ENCODE peak calls at places on chromosome 21, in six cellular contexts. One of them, this sample, is unnamed.

GRCh38 chr21:19507682-19508260 is 1104.2 kb upstream of the TMPRSS15 start:
- DNase-seq in GM23338: peak; percentile 65
- DNase-seq in GM12892: no peak
- DNase-seq in spleen: no peak
- DNase-seq in Panc1: no peak
- DNase-seq in breast epithelium: no peak
- DNase-seq in this sample: no peak

GRCh38 chr21:25283720-25284119 is 323.6 kb downstream of the MRPL39 start:
- DNase-seq in GM23338: peak; percentile 84
- DNase-seq in GM12892: no peak
- DNase-seq in Panc1: no peak
- DNase-seq in spleen: no peak
- DNase-seq in breast epithelium: no peak
- DNase-seq in this sample: no peak

GRCh38 chr21:26554365-26554764 is 18.7 kb downstream of the CYYR1 start:
- DNase-seq in breast epithelium: no peak
- DNase-seq in Panc1: no peak
- DNase-seq in spleen: no peak
- DNase-seq in GM23338: no peak
- DNase-seq in GM12892: no peak
- DNase-seq in this sample: no peak

GRCh38 chr21:22260274-22260673 is 1262.1 kb downstream of the NCAM2 start:
- DNase-seq in GM23338: no peak
- DNase-seq in GM12892: no peak
- DNase-seq in Panc1: no peak
- DNase-seq in breast epithelium: no peak
- DNase-seq in spleen: no peak
- DNase-seq in this sample: no peak

GRCh38 chr21:44539031-44539430 is 964 bp downstream of the KRTAP10-1 start:
- DNase-seq in Panc1: no peak
- DNase-seq in GM12892: no peak
- DNase-seq in breast epithelium: peak; percentile 25
- DNase-seq in spleen: peak; percentile 62
- DNase-seq in GM23338: no peak
- DNase-seq in this sample: no peak

GRCh38 chr21:44793269-44794030 is 8.2 kb downstream of the UBE2G2 start:
- DNase-seq in GM23338: peak; percentile 80
- DNase-seq in Panc1: no peak
- DNase-seq in GM12892: peak; percentile 74
- DNase-seq in breast epithelium: no peak
- DNase-seq in spleen: peak; percentile 90
- DNase-seq in this sample: peak; percentile 47

GRCh38 chr21:26167593-26167992 is 3.0 kb downstream of the APP start:
- DNase-seq in breast epithelium: no peak
- DNase-seq in Panc1: no peak
- DNase-seq in GM23338: peak; percentile 29
- DNase-seq in spleen: no peak
- DNase-seq in GM12892: no peak
- DNase-seq in this sample: no peak

GRCh38 chr21:38170283-38170682 is 86.5 kb upstream of the KCNJ15 start:
- DNase-seq in GM12892: no peak
- DNase-seq in breast epithelium: no peak
- DNase-seq in Panc1: no peak
- DNase-seq in GM23338: peak; percentile 68
- DNase-seq in spleen: no peak
- DNase-seq in this sample: no peak

GRCh38 chr21:38574895-38575294 is 76.6 kb upstream of the ERG start:
- DNase-seq in Panc1: no peak
- DNase-seq in GM12892: no peak
- DNase-seq in breast epithelium: no peak
- DNase-seq in GM23338: no peak
- DNase-seq in spleen: no peak
- DNase-seq in this sample: no peak

GRCh38 chr21:46185717-46186116 is 1.5 kb upstream of the SPATC1L start:
- DNase-seq in breast epithelium: no peak
- DNase-seq in spleen: no peak
- DNase-seq in GM23338: no peak
- DNase-seq in Panc1: no peak
- DNase-seq in GM12892: no peak
- DNase-seq in this sample: no peak

GRCh38 chr21:46182548-46183336 is 1.5 kb downstream of the SPATC1L start:
- DNase-seq in GM12892: no peak
- DNase-seq in breast epithelium: no peak
- DNase-seq in GM23338: peak; percentile 53
- DNase-seq in spleen: peak; percentile 83
- DNase-seq in Panc1: no peak
- DNase-seq in this sample: no peak

GRCh38 chr21:46183910-46184624 is at the start of gene SPATC1L:
- DNase-seq in breast epithelium: no peak
- DNase-seq in Panc1: no peak
- DNase-seq in spleen: peak; percentile 83
- DNase-seq in GM12892: no peak
- DNase-seq in GM23338: peak; percentile 76
- DNase-seq in this sample: peak; percentile 66

GRCh38 chr21:46187251-46187650 is 3.0 kb upstream of the SPATC1L start:
- DNase-seq in breast epithelium: no peak
- DNase-seq in GM23338: no peak
- DNase-seq in GM12892: no peak
- DNase-seq in Panc1: no peak
- DNase-seq in spleen: no peak
- DNase-seq in this sample: no peak

DNA sequence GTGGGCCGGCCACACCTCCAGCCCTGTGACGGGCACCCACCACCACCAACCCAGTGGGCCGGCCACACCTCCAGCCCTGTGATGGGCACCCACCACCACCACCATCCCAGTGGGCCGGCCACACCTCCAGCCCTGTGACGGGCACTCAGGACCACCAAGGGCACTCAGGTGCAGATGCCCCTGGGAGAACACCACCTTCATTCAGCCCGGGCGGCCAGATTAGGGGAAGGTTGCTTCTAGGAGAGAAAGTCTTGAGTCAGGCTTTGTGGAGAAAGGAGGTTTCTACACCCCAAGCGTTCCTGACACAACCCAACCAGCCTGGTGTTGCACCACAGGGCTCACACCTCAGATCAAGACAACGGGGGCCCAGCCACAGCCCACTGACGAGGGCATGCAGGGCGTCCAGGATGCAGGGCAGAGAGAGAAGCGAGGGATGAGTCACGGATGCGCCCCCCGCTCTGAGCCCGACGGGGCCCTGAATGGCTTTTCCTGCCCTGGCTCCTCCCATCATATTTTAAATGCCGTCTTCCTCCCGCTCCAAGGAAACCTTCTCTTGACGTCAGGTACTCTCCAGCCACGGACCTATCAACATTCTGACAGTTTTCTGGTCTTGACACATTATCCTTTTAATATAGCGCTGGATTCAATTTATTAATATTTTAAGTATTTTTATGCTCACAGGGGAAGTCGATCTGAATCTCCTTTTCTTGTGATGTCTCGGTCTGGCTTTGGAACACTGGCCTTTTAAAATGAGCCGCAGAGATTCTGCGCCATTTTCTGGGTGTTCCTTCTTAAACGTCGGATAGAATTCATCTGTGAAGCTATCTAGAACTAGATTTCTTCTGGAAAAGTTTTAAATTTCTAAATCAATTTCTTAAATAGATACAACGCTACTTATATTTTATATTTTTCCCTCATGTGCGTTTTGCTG is 631 bp upstream of the SPATC1L start:
- DNase-seq in GM23338: peak; percentile 90
- DNase-seq in Panc1: no peak
- DNase-seq in spleen: peak; percentile 94
- DNase-seq in breast epithelium: peak; percentile 86
- DNase-seq in GM12892: no peak
- DNase-seq in this sample: peak; percentile 81
- TF ChIP-seq POLR2AphosphoS5 in GM23338: peak; percentile 54
- TF ChIP-seq POLR2AphosphoS5 in Panc1: no peak
- TF ChIP-seq POLR2AphosphoS5 in spleen: peak; percentile 62
- TF ChIP-seq POLR2AphosphoS5 in breast epithelium: peak; percentile 53
- TF ChIP-seq POLR2AphosphoS5 in GM12892: no peak
- TF ChIP-seq POLR2AphosphoS5 in this sample: peak; percentile 15

GRCh38 chr21:33557447-33557846 is 14.6 kb downstream of the SON start:
- DNase-seq in GM12892: no peak
- DNase-seq in GM23338: no peak
- DNase-seq in spleen: no peak
- DNase-seq in breast epithelium: no peak
- DNase-seq in Panc1: no peak
- DNase-seq in this sample: no peak

GRCh38 chr21:33558777-33559421 is 16.1 kb downstream of the SON start:
- DNase-seq in Panc1: no peak
- DNase-seq in GM23338: no peak
- DNase-seq in GM12892: no peak
- DNase-seq in breast epithelium: no peak
- DNase-seq in spleen: no peak
- DNase-seq in this sample: no peak

GRCh38 chr21:33560965-33561364 is 18.1 kb downstream of the SON start:
- DNase-seq in GM23338: no peak
- DNase-seq in breast epithelium: no peak
- DNase-seq in GM12892: no peak
- DNase-seq in Panc1: no peak
- DNase-seq in spleen: no peak
- DNase-seq in this sample: no peak

GRCh38 chr21:33561373-33561772 is 18.5 kb downstream of the SON start:
- DNase-seq in breast epithelium: no peak
- DNase-seq in Panc1: no peak
- DNase-seq in spleen: no peak
- DNase-seq in GM23338: no peak
- DNase-seq in GM12892: no peak
- DNase-seq in this sample: no peak

GRCh38 chr21:33559813-33560212 is 17.0 kb downstream of the SON start:
- DNase-seq in spleen: no peak
- DNase-seq in Panc1: no peak
- DNase-seq in GM12892: no peak
- DNase-seq in GM23338: no peak
- DNase-seq in breast epithelium: no peak
- DNase-seq in this sample: no peak
- TF ChIP-seq POLR2AphosphoS5 in spleen: no peak
- TF ChIP-seq POLR2AphosphoS5 in Panc1: no peak
- TF ChIP-seq POLR2AphosphoS5 in GM12892: no peak
- TF ChIP-seq POLR2AphosphoS5 in GM23338: no peak
- TF ChIP-seq POLR2AphosphoS5 in breast epithelium: no peak
- TF ChIP-seq POLR2AphosphoS5 in this sample: no peak

GRCh38 chr21:39869141-39869818 is 2.0 kb downstream of the PCP4 start:
- DNase-seq in breast epithelium: no peak
- DNase-seq in GM23338: no peak
- DNase-seq in Panc1: no peak
- DNase-seq in GM12892: no peak
- DNase-seq in spleen: no peak
- DNase-seq in this sample: no peak

GRCh38 chr21:39863111-39863510 is 4.1 kb upstream of the PCP4 start:
- DNase-seq in GM23338: no peak
- DNase-seq in spleen: no peak
- DNase-seq in breast epithelium: no peak
- DNase-seq in GM12892: no peak
- DNase-seq in Panc1: no peak
- DNase-seq in this sample: peak; percentile 13

GRCh38 chr21:39866093-39866492 is 1.1 kb upstream of the PCP4 start:
- DNase-seq in spleen: no peak
- DNase-seq in breast epithelium: no peak
- DNase-seq in GM12892: no peak
- DNase-seq in GM23338: no peak
- DNase-seq in Panc1: no peak
- DNase-seq in this sample: no peak

DNA sequence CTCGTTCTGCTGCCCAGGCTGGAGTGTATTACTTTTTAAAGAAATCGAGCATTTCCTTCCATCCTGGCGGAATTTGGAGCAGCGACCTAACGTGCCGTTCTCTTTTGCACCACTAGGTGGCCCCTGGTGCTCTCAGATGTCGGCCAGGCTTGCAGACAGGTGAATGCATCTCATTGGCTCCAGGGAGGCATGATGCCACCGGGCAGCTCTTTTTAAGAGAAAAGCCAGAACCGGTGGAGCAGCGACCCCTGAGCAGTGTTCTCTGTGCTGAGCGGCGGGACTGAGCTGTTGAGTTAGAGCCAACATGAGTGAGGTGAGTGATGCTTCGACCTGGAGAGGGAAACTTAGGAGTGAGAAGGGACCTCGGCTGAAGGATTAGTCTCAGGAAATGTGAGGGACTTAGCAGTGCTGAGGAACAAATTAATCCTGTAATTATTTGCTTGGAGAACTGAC is at the start of gene PCP4:
- DNase-seq in spleen: no peak
- DNase-seq in Panc1: no peak
- DNase-seq in GM12892: no peak
- DNase-seq in breast epithelium: no peak
- DNase-seq in GM23338: peak; percentile 96
- DNase-seq in this sample: peak; percentile 45
- TF ChIP-seq POLR2AphosphoS5 in spleen: no peak
- TF ChIP-seq POLR2AphosphoS5 in Panc1: no peak
- TF ChIP-seq POLR2AphosphoS5 in GM12892: no peak
- TF ChIP-seq POLR2AphosphoS5 in breast epithelium: no peak
- TF ChIP-seq POLR2AphosphoS5 in GM23338: no peak
- TF ChIP-seq POLR2AphosphoS5 in this sample: no peak

GRCh38 chr21:42039911-42040351 is 29.8 kb upstream of the ZBTB21 start:
- DNase-seq in spleen: peak; percentile 67
- DNase-seq in breast epithelium: no peak
- DNase-seq in GM12892: no peak
- DNase-seq in Panc1: no peak
- DNase-seq in GM23338: no peak
- DNase-seq in this sample: no peak

GRCh38 chr21:42040411-42041180 is 30.4 kb upstream of the ZBTB21 start:
- DNase-seq in GM23338: no peak
- DNase-seq in Panc1: peak; percentile 47
- DNase-seq in spleen: peak; percentile 39
- DNase-seq in breast epithelium: no peak
- DNase-seq in GM12892: no peak
- DNase-seq in this sample: no peak

GRCh38 chr21:42038826-42039425 is 28.8 kb upstream of the ZBTB21 start:
- DNase-seq in Panc1: no peak
- DNase-seq in spleen: peak; percentile 21
- DNase-seq in breast epithelium: no peak
- DNase-seq in GM12892: no peak
- DNase-seq in GM23338: no peak
- DNase-seq in this sample: no peak

GRCh38 chr21:42038393-42038792 is 28.2 kb upstream of the ZBTB21 start:
- DNase-seq in GM12892: no peak
- DNase-seq in GM23338: no peak
- DNase-seq in spleen: peak; percentile 47
- DNase-seq in breast epithelium: no peak
- DNase-seq in Panc1: no peak
- DNase-seq in this sample: no peak

DNA sequence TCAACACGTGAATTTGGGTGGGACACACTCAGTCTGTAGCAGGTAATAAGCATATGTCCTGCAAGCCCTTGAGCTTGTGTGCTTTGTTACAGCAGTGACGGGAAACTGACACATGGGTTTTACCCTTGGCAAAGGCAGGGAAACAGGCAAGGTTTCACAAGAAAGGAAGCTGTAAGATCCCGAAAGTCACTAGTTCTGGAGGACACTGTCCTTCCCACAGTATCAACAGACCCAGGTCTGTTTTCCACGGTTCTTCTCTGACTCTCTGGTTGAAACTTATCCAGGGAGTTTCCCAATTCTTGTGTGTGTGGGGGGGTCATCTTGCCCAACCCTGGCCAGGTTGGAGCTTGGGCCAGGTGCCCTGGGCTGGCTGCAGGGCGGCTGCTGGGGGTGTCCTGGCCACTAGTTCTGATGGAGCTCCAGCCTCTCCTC is 29.3 kb upstream of the ZBTB21 start:
- DNase-seq in Panc1: no peak
- DNase-seq in breast epithelium: no peak
- DNase-seq in GM12892: no peak
- DNase-seq in GM23338: no peak
- DNase-seq in spleen: peak; percentile 43
- DNase-seq in this sample: no peak
- TF ChIP-seq POLR2AphosphoS5 in Panc1: no peak
- TF ChIP-seq POLR2AphosphoS5 in breast epithelium: peak; percentile 82
- TF ChIP-seq POLR2AphosphoS5 in GM12892: no peak
- TF ChIP-seq POLR2AphosphoS5 in GM23338: no peak
- TF ChIP-seq POLR2AphosphoS5 in spleen: peak; percentile 17
- TF ChIP-seq POLR2AphosphoS5 in this sample: peak; percentile 18

This sample was measured in transverse colon.